ENCODE peak calls at places on chromosomes 7 and 10, in five cellular contexts. One of them, this sample, is unnamed.

GRCh38 chr10:129293991-129294700 is 172.9 kb upstream of the MGMT start:
- DNase-seq in RWPE1: no peak
- DNase-seq in CD8-positive, alpha-beta T cell: no peak
- DNase-seq in fibroblast of the conjunctiva: no peak
- DNase-seq in G401: no peak
- DNase-seq in this sample: no peak

GRCh38 chr10:89648074-89648473 is 3.0 kb upstream of the PANK1 start:
- DNase-seq in CD8-positive, alpha-beta T cell: no peak
- DNase-seq in G401: peak; percentile 93
- DNase-seq in RWPE1: no peak
- DNase-seq in fibroblast of the conjunctiva: no peak
- DNase-seq in this sample: no peak

GRCh38 chr7:11343818-11344413 is 370.2 kb downstream of the PHF14 start:
- DNase-seq in G401: peak; percentile 77
- DNase-seq in CD8-positive, alpha-beta T cell: no peak
- DNase-seq in fibroblast of the conjunctiva: no peak
- DNase-seq in RWPE1: peak; percentile 22
- DNase-seq in this sample: peak; percentile 31

GRCh38 chr10:67853512-67853911 is 15.5 kb upstream of the DNAJC12 start:
- DNase-seq in CD8-positive, alpha-beta T cell: no peak
- DNase-seq in G401: no peak
- DNase-seq in RWPE1: no peak
- DNase-seq in fibroblast of the conjunctiva: no peak
- DNase-seq in this sample: no peak

GRCh38 chr10:60430017-60430416 is 40.3 kb upstream of the ANK3 start:
- DNase-seq in fibroblast of the conjunctiva: peak; percentile 43
- DNase-seq in CD8-positive, alpha-beta T cell: no peak
- DNase-seq in RWPE1: peak; percentile 21
- DNase-seq in G401: peak; percentile 84
- DNase-seq in this sample: peak; percentile 86

GRCh38 chr10:33193057-33193866 is 141.2 kb downstream of the NRP1 start:
- DNase-seq in CD8-positive, alpha-beta T cell: peak; percentile 66
- DNase-seq in G401: peak; percentile 38
- DNase-seq in fibroblast of the conjunctiva: peak; percentile 88
- DNase-seq in RWPE1: peak; percentile 70
- DNase-seq in this sample: peak; percentile 87

GRCh38 chr7:130971297-130971696 is 237.3 kb upstream of the KLF14 start:
- DNase-seq in CD8-positive, alpha-beta T cell: no peak
- DNase-seq in RWPE1: no peak
- DNase-seq in fibroblast of the conjunctiva: no peak
- DNase-seq in G401: no peak
- DNase-seq in this sample: no peak

GRCh38 chr10:100980327-100981110 is 6.8 kb downstream of the MRPL43 start:
- DNase-seq in fibroblast of the conjunctiva: no peak
- DNase-seq in RWPE1: no peak
- DNase-seq in CD8-positive, alpha-beta T cell: no peak
- DNase-seq in G401: no peak
- DNase-seq in this sample: no peak

GRCh38 chr7:157397751-157398691 is 61.2 kb downstream of the DNAJB6 start:
- DNase-seq in CD8-positive, alpha-beta T cell: no peak
- DNase-seq in RWPE1: peak; percentile 9
- DNase-seq in G401: peak; percentile 26
- DNase-seq in fibroblast of the conjunctiva: peak; percentile 30
- DNase-seq in this sample: no peak

GRCh38 chr7:98557538-98558031 is 59.5 kb upstream of the NPTX2 start:
- DNase-seq in RWPE1: peak; percentile 26
- DNase-seq in fibroblast of the conjunctiva: no peak
- DNase-seq in CD8-positive, alpha-beta T cell: no peak
- DNase-seq in G401: no peak
- DNase-seq in this sample: no peak

GRCh38 chr7:54189330-54189729 is 352.8 kb upstream of the VSTM2A start:
- DNase-seq in RWPE1: no peak
- DNase-seq in fibroblast of the conjunctiva: no peak
- DNase-seq in CD8-positive, alpha-beta T cell: no peak
- DNase-seq in G401: no peak
- DNase-seq in this sample: no peak

GRCh38 chr7:105691029-105691691 is 109.9 kb upstream of the EFCAB10 start:
- DNase-seq in G401: no peak
- DNase-seq in CD8-positive, alpha-beta T cell: no peak
- DNase-seq in fibroblast of the conjunctiva: peak; percentile 47
- DNase-seq in RWPE1: no peak
- DNase-seq in this sample: no peak

GRCh38 chr7:23020742-23021401 is 6.9 kb upstream of the HYCC1 start:
- DNase-seq in G401: no peak
- DNase-seq in CD8-positive, alpha-beta T cell: no peak
- DNase-seq in RWPE1: peak; percentile 87
- DNase-seq in fibroblast of the conjunctiva: peak; percentile 93
- DNase-seq in this sample: peak; percentile 55

GRCh38 chr7:36161996-36162395 is 8.9 kb downstream of the EEPD1 start:
- DNase-seq in G401: no peak
- DNase-seq in fibroblast of the conjunctiva: no peak
- DNase-seq in CD8-positive, alpha-beta T cell: no peak
- DNase-seq in RWPE1: peak; percentile 47
- DNase-seq in this sample: no peak

GRCh38 chr10:132876131-132876860 is 66.1 kb downstream of the CFAP46 start:
- DNase-seq in CD8-positive, alpha-beta T cell: no peak
- DNase-seq in fibroblast of the conjunctiva: no peak
- DNase-seq in G401: no peak
- DNase-seq in RWPE1: no peak
- DNase-seq in this sample: no peak

GRCh38 chr7:65390588-65390987 is 16.9 kb downstream of the ZNF92 start:
- DNase-seq in RWPE1: no peak
- DNase-seq in fibroblast of the conjunctiva: no peak
- DNase-seq in CD8-positive, alpha-beta T cell: no peak
- DNase-seq in G401: no peak
- DNase-seq in this sample: no peak

GRCh38 chr7:76333388-76334101 is 25.2 kb downstream of the YWHAG start:
- DNase-seq in RWPE1: no peak
- DNase-seq in fibroblast of the conjunctiva: no peak
- DNase-seq in G401: peak; percentile 48
- DNase-seq in CD8-positive, alpha-beta T cell: no peak
- DNase-seq in this sample: no peak

GRCh38 chr10:69413221-69413865 is 3.4 kb downstream of the TACR2 start:
- DNase-seq in CD8-positive, alpha-beta T cell: no peak
- DNase-seq in fibroblast of the conjunctiva: peak; percentile 53
- DNase-seq in RWPE1: peak; percentile 48
- DNase-seq in G401: peak; percentile 99
- DNase-seq in this sample: peak; percentile 38

GRCh38 chr10:52906046-52906445 is 133.5 kb upstream of the MBL2 start:
- DNase-seq in G401: no peak
- DNase-seq in fibroblast of the conjunctiva: no peak
- DNase-seq in RWPE1: peak; percentile 18
- DNase-seq in CD8-positive, alpha-beta T cell: no peak
- DNase-seq in this sample: no peak

GRCh38 chr7:88668591-88668990 is 90.9 kb upstream of the ZNF804B start:
- DNase-seq in G401: peak; percentile 81
- DNase-seq in fibroblast of the conjunctiva: no peak
- DNase-seq in CD8-positive, alpha-beta T cell: no peak
- DNase-seq in RWPE1: no peak
- DNase-seq in this sample: no peak

GRCh38 chr10:24518981-24519597 is 204.6 kb downstream of the ARHGAP21 start:
- DNase-seq in RWPE1: peak; percentile 61
- DNase-seq in fibroblast of the conjunctiva: peak; percentile 39
- DNase-seq in CD8-positive, alpha-beta T cell: no peak
- DNase-seq in G401: peak; percentile 77
- DNase-seq in this sample: peak; percentile 43

GRCh38 chr7:34165927-34166550 is 260.7 kb downstream of the BMPER start:
- DNase-seq in CD8-positive, alpha-beta T cell: no peak
- DNase-seq in G401: no peak
- DNase-seq in fibroblast of the conjunctiva: peak; percentile 41
- DNase-seq in RWPE1: no peak
- DNase-seq in this sample: peak; percentile 32

GRCh38 chr10:100653957-100654834 is 91.2 kb upstream of the PAX2 start:
- DNase-seq in fibroblast of the conjunctiva: peak; percentile 18
- DNase-seq in CD8-positive, alpha-beta T cell: no peak
- DNase-seq in RWPE1: no peak
- DNase-seq in G401: no peak
- DNase-seq in this sample: no peak

GRCh38 chr7:142248-142955 is 50.0 kb upstream of the FAM20C start:
- DNase-seq in RWPE1: no peak
- DNase-seq in fibroblast of the conjunctiva: peak; percentile 55
- DNase-seq in G401: peak; percentile 76
- DNase-seq in CD8-positive, alpha-beta T cell: no peak
- DNase-seq in this sample: no peak

GRCh38 chr7:25029075-25029474 is 49.1 kb upstream of the OSBPL3 start:
- DNase-seq in fibroblast of the conjunctiva: no peak
- DNase-seq in G401: no peak
- DNase-seq in CD8-positive, alpha-beta T cell: no peak
- DNase-seq in RWPE1: no peak
- DNase-seq in this sample: no peak

GRCh38 chr7:64876792-64877713 is 26.0 kb upstream of the ZNF273 start:
- DNase-seq in fibroblast of the conjunctiva: no peak
- DNase-seq in CD8-positive, alpha-beta T cell: peak; percentile 49
- DNase-seq in RWPE1: peak; percentile 55
- DNase-seq in G401: peak; percentile 86
- DNase-seq in this sample: no peak

GRCh38 chr10:97810476-97810875 is 38.7 kb upstream of the SFRP5 start:
- DNase-seq in CD8-positive, alpha-beta T cell: no peak
- DNase-seq in RWPE1: peak; percentile 73
- DNase-seq in fibroblast of the conjunctiva: no peak
- DNase-seq in G401: no peak
- DNase-seq in this sample: no peak

GRCh38 chr7:132135986-132136385 is 440.3 kb downstream of the PLXNA4 start:
- DNase-seq in CD8-positive, alpha-beta T cell: no peak
- DNase-seq in fibroblast of the conjunctiva: no peak
- DNase-seq in G401: no peak
- DNase-seq in RWPE1: no peak
- DNase-seq in this sample: no peak

GRCh38 chr10:17655567-17656146 is 11.7 kb downstream of the STAM start:
- DNase-seq in CD8-positive, alpha-beta T cell: no peak
- DNase-seq in RWPE1: no peak
- DNase-seq in fibroblast of the conjunctiva: no peak
- DNase-seq in G401: no peak
- DNase-seq in this sample: no peak

GRCh38 chr10:75106242-75106641 is 5.2 kb upstream of the SAMD8 start:
- DNase-seq in G401: no peak
- DNase-seq in CD8-positive, alpha-beta T cell: no peak
- DNase-seq in RWPE1: no peak
- DNase-seq in fibroblast of the conjunctiva: no peak
- DNase-seq in this sample: no peak

GRCh38 chr7:158415316-158415715 is 172.3 kb downstream of the PTPRN2 start:
- DNase-seq in CD8-positive, alpha-beta T cell: no peak
- DNase-seq in RWPE1: no peak
- DNase-seq in fibroblast of the conjunctiva: no peak
- DNase-seq in G401: no peak
- DNase-seq in this sample: no peak

This sample was measured in astrocyte of the cerebellum.